ENCODE peak calls at places on chromosomes 5 and 9, in seven cellular contexts. B is PC-3, H is GM23248, S is heart left ventricle, K is OCI-LY7, C is mesendoderm, N is spleen. I is an unnamed sample.

GRCh38 chr5:96968074-96968473 is 32.2 kb downstream of the LNPEP start:
- DNase-seq in B (peak), H (peak), S (no peak), K (no peak), C (no peak), N (no peak), I (no peak)

GRCh38 chr9:69758001-69758730 is 1.6 kb downstream of the PTAR1 start:
- DNase-seq in B (no peak), H (peak), S (no peak), K (peak), C (no peak), N (no peak), I (no peak)

GRCh38 chr9:36625006-36625600 is 52.4 kb downstream of the MELK start:
- DNase-seq in B (peak), H (peak), S (peak), K (no peak), C (no peak), N (no peak), I (no peak)

GRCh38 chr5:139708877-139709586 is 60.9 kb downstream of the CXXC5 start:
- DNase-seq in B (no peak), H (peak), S (peak), K (no peak), C (peak), N (peak), I (no peak)

GRCh38 chr9:128419061-128419925 is 1.4 kb upstream of the CERCAM start:
- DNase-seq in B (peak), H (peak), S (no peak), K (no peak), C (no peak), N (no peak), I (no peak)

GRCh38 chr9:108087781-108088180 is 598.2 kb upstream of the KLF4 start:
- DNase-seq in B (peak), H (no peak), S (no peak), K (no peak), C (no peak), N (no peak), I (no peak)

GRCh38 chr5:138661342-138661975 is 86.3 kb upstream of the HSPA9 start:
- DNase-seq in B (no peak), H (no peak), S (no peak), K (no peak), C (no peak), N (no peak), I (no peak)

GRCh38 chr5:168093200-168093930 is 198.1 kb upstream of the WWC1 start:
- DNase-seq in B (no peak), H (peak), S (no peak), K (no peak), C (no peak), N (no peak), I (no peak)

GRCh38 chr5:147869112-147869511 is 9.4 kb upstream of the SCGB3A2 start:
- DNase-seq in B (no peak), H (no peak), S (no peak), K (no peak), C (peak), N (no peak), I (no peak)

GRCh38 chr9:74953235-74953741 is 576 bp upstream of the C9orf40 start:
- DNase-seq in B (no peak), H (peak), S (no peak), K (peak), C (no peak), N (no peak), I (no peak)

GRCh38 chr5:127599321-127599720 is 49.6 kb upstream of the CTXN3 start:
- DNase-seq in B (no peak), H (no peak), S (no peak), K (no peak), C (no peak), N (no peak), I (no peak)

GRCh38 chr9:126111556-126111955 is 215.1 kb upstream of the MVB12B start:
- DNase-seq in B (no peak), H (no peak), S (no peak), K (no peak), C (no peak), N (peak), I (no peak)

GRCh38 chr5:135162661-135163265 is 128.7 kb upstream of the PITX1 start:
- DNase-seq in B (no peak), H (no peak), S (no peak), K (no peak), C (peak), N (no peak), I (no peak)

GRCh38 chr9:71355884-71356283 is 234.5 kb upstream of the TRPM3 start:
- DNase-seq in B (no peak), H (no peak), S (no peak), K (no peak), C (peak), N (no peak), I (no peak)

GRCh38 chr9:123176949-123177348 is 91.4 kb downstream of the STRBP start:
- DNase-seq in B (no peak), H (no peak), S (no peak), K (no peak), C (no peak), N (no peak), I (no peak)

GRCh38 chr5:133783481-133783880 is 171.1 kb upstream of the FSTL4 start:
- DNase-seq in B (no peak), H (peak), S (no peak), K (no peak), C (no peak), N (no peak), I (no peak)

GRCh38 chr9:17117372-17117771 is 17.5 kb upstream of the CNTLN start:
- DNase-seq in B (no peak), H (no peak), S (no peak), K (no peak), C (no peak), N (no peak), I (no peak)

GRCh38 chr9:16335788-16336580 is 534.5 kb downstream of the BNC2 start:
- DNase-seq in B (peak), H (peak), S (peak), K (no peak), C (no peak), N (no peak), I (no peak)

GRCh38 chr5:159658266-159658665 is 258.0 kb upstream of the ADRA1B start:
- DNase-seq in B (no peak), H (no peak), S (no peak), K (no peak), C (no peak), N (no peak), I (no peak)

GRCh38 chr5:65326912-65327311 is 154.8 kb downstream of the ADAMTS6 start:
- DNase-seq in B (peak), H (peak), S (no peak), K (no peak), C (peak), N (no peak), I (no peak)

GRCh38 chr5:159965031-159965837 is 43.7 kb upstream of the TTC1 start:
- DNase-seq in B (peak), H (peak), S (peak), K (peak), C (peak), N (peak), I (peak)

GRCh38 chr9:81724242-81724889 is 35.0 kb upstream of the TLE1 start:
- DNase-seq in B (peak), H (no peak), S (no peak), K (no peak), C (no peak), N (no peak), I (no peak)

GRCh38 chr9:92590386-92590785 is 54.6 kb upstream of the ECM2 start:
- DNase-seq in B (no peak), H (peak), S (peak), K (no peak), C (no peak), N (no peak), I (no peak)

GRCh38 chr5:92019376-92019990 is 636.4 kb upstream of the ARRDC3 start:
- DNase-seq in B (peak), H (peak), S (no peak), K (no peak), C (no peak), N (no peak), I (no peak)

GRCh38 chr5:134053840-134054338 is 49.1 kb upstream of the VDAC1 start:
- DNase-seq in B (peak), H (peak), S (no peak), K (no peak), C (peak), N (no peak), I (no peak)

GRCh38 chr9:124258765-124259272 is 1.1 kb downstream of the NEK6 start:
- DNase-seq in B (peak), H (peak), S (no peak), K (no peak), C (peak), N (no peak), I (peak)

GRCh38 chr9:124257865-124258764 is at the start of gene NEK6:
- DNase-seq in B (peak), H (peak), S (peak), K (peak), C (no peak), N (peak), I (peak)

GRCh38 chr9:124255222-124255621 is 2.5 kb upstream of the NEK6 start:
- DNase-seq in B (no peak), H (no peak), S (no peak), K (no peak), C (no peak), N (peak), I (no peak)

GRCh38 chr9:124256517-124257069 is 1.2 kb upstream of the NEK6 start:
- DNase-seq in B (peak), H (peak), S (peak), K (peak), C (no peak), N (peak), I (peak)

DNA sequence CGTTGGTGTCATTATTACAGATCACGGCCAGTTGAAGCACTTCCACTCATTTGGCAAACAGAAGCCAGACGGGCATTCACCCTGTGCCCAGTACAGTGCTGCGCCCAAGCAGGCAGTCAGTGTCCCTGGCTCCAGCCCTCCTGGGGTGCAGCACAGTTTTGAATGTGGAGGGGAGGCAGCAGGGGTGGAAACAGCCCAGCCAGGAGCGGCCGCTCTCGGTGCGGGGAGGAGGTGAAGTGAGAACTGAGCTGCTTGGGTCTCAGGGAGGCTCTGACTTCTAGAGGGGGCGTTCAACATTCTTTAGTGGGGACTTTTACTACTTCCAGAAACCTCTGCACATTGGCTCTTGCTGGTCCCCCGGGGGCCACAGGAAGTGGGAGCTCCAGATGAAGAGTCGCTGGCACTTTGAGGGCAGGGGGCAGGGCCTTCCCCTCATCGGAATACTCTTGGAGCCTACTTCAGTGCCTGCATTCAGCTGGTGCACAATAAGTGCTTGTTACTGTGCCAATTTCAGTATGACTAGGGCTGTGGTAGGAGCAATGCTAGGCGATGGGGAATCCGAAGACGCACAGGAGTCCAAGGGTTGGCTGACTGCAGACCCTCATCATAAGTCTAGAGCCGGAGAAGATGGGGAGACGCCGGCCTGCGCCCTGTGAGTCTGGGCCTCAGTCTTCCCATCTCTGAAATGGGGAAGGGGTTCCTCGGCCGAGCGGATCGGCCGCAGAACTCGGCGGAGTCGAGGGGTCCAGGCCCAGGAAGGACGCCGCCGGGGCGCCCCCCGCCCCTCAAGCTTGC is 482 bp upstream of the NEK6 start:
- DNase-seq in B (peak), H (peak), S (peak), K (peak), C (peak), N (peak), I (no peak)
- H3K4me3 ChIP-seq in B (peak), H (peak), S (no peak), K (peak), C (peak), N (peak), I (peak)

DNA sequence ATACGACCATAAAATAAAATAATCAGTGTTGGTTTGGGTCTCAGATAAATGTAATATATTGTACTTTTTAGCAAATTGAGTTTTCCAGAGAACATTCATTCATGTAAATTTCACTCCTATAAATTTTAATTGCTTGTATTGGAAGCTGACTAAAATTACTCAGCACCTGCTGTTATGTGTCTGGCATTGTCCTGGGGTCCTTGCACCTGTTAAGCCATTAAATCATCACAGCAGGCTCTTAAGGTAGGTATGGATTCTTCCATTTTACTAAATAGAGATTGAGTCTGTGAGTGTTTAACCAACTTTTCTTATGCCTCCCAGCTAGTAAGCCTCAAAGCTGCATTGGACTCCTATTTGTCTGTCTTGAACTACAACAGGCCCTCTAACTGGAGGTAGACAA is 78.8 kb downstream of the PARP8 start:
- DNase-seq in B (no peak), H (no peak), S (no peak), K (no peak), C (no peak), N (no peak), I (no peak)
- H3K27ac ChIP-seq in B (no peak), H (peak), S (no peak), K (no peak), C (no peak), N (peak), I (peak)

DNA sequence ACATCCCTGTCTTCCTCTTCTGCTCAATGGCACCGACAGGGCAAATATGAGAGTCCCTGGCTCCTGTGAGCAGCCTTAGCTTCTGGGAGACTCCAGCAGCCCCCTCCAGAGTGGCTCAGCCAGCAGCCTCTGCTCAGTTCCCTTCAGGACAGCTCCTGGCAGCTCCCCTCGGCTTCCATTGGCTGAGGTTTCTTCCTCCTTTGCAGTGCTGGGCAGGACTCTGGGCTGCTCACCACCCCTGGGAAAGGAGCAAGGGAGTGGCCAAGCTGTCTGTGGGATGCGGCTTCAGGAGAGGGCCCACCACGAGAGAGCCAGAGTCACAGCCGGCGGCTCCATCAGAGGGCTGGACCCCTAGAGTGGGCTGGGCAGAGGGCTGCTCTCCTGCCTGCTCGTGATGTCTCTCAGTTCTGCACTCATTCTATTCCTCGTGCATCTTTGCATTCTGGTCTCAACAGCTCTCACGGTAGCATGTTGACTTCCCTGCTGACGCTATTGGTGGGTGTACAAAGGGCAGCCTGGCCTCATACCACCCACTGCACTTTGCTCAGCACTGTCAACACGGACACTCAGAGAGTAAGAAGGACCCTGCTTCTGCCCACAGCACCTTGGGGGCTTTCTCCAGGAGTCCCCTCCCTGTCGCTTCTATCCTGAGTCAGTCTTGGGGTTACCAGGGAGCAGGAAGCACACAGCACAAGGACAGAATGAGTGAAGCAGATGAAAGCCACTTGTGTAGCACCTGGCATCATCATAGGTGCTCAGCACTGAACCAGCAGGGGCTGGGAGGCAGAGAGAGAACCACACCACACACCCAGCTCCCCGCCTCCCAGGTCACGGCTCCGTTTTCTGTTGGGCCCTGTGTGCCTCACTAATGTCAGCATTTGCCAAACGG is 80.9 kb upstream of the ALDH1B1 start:
- DNase-seq in B (no peak), H (no peak), S (no peak), K (no peak), C (peak), N (no peak), I (no peak)
- H3K4me3 ChIP-seq in B (no peak), H (no peak), S (no peak), K (no peak), C (no peak), N (no peak), I (no peak)

DNA sequence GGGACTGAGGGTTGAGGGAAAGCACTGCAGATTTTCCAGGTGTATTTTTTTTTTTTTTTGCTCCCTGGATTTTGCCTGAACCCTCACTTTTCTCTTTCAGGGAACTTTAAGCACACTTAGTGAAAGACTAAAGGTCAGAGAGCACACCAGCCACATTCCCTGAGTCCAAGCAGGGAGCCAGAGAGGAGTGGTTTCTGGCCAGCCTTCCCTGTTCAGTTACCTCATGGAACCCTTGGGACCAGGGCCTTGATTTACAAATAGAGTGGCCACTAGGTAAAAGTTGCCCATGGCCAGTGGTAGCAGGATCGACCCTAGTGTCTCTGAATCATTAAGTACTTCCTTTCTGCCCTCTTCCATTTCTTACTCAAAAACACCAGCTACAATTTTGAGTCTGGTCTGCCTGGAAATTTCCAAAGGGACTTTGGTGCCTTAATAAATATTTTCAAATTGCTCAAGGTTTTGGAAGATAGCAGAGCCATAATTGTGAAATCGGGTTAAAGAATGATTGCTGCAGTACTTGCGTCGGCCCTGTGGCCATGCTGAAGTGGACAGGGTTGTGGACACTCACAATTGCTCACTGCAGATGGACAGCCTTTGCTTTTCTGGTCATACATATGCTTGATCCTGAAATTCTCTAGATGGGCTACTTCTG is 14.5 kb downstream of the PALM2AKAP2 start:
- DNase-seq in B (no peak), H (peak), S (no peak), K (no peak), C (no peak), N (no peak), I (no peak)
- H3K27ac ChIP-seq in B (no peak), H (peak), S (no peak), K (no peak), C (no peak), N (no peak), I (no peak)

GRCh38 chr5:42745426-42745825 is 11.2 kb upstream of the CCDC152 start:
- DNase-seq in B (peak), H (peak), S (no peak), K (peak), C (peak), N (no peak), I (no peak)
- H3K4me3 ChIP-seq in B (no peak), H (no peak), S (no peak), K (no peak), C (no peak), N (no peak), I (no peak)